ENCODE peak calls at places on chromosomes 5 and 9, in four cellular contexts. One of them, this sample, is unnamed.

GRCh38 chr9:93958875-93959682 is 3.9 kb upstream of the BARX1 start:
- DNase-seq in HCT116: no peak
- DNase-seq in heart right ventricle: no peak
- DNase-seq in AG09309: no peak
- DNase-seq in this sample: no peak

GRCh38 chr5:122849746-122850145 is 4.3 kb downstream of the SNX24 start:
- DNase-seq in heart right ventricle: no peak
- DNase-seq in HCT116: no peak
- DNase-seq in AG09309: no peak
- DNase-seq in this sample: no peak

GRCh38 chr9:109889456-109889855 is 109.5 kb downstream of the PALM2AKAP2 start:
- DNase-seq in heart right ventricle: no peak
- DNase-seq in AG09309: no peak
- DNase-seq in HCT116: no peak
- DNase-seq in this sample: no peak

GRCh38 chr9:14710804-14711203 is 11.7 kb downstream of the CER1 start:
- DNase-seq in AG09309: no peak
- DNase-seq in HCT116: no peak
- DNase-seq in heart right ventricle: no peak
- DNase-seq in this sample: no peak

GRCh38 chr9:112360047-112360804 is 19.7 kb upstream of the HSDL2 start:
- DNase-seq in HCT116: no peak
- DNase-seq in heart right ventricle: no peak
- DNase-seq in AG09309: peak; percentile 27
- DNase-seq in this sample: no peak

GRCh38 chr5:134567651-134568338 is 42.3 kb downstream of the JADE2 start:
- DNase-seq in heart right ventricle: no peak
- DNase-seq in HCT116: no peak
- DNase-seq in AG09309: no peak
- DNase-seq in this sample: no peak

GRCh38 chr9:78562021-78562420 is 265.1 kb downstream of the PSAT1 start:
- DNase-seq in heart right ventricle: no peak
- DNase-seq in HCT116: no peak
- DNase-seq in AG09309: no peak
- DNase-seq in this sample: no peak

GRCh38 chr5:74357827-74358226 is 282.7 kb downstream of the ENC1 start:
- DNase-seq in AG09309: no peak
- DNase-seq in HCT116: no peak
- DNase-seq in heart right ventricle: no peak
- DNase-seq in this sample: no peak

GRCh38 chr9:99635032-99635431 is 186.7 kb upstream of the NR4A3 start:
- DNase-seq in HCT116: no peak
- DNase-seq in heart right ventricle: no peak
- DNase-seq in AG09309: peak; percentile 13
- DNase-seq in this sample: no peak

GRCh38 chr9:120568816-120569215 is 11.2 kb downstream of the CDK5RAP2 start:
- DNase-seq in heart right ventricle: no peak
- DNase-seq in HCT116: no peak
- DNase-seq in AG09309: no peak
- DNase-seq in this sample: no peak

GRCh38 chr5:15008476-15008875 is 136.9 kb upstream of the ANKH start:
- DNase-seq in HCT116: peak; percentile 85
- DNase-seq in AG09309: peak; percentile 95
- DNase-seq in heart right ventricle: peak; percentile 87
- DNase-seq in this sample: no peak

GRCh38 chr9:21854594-21854993 is 52.2 kb downstream of the MTAP start:
- DNase-seq in heart right ventricle: no peak
- DNase-seq in HCT116: no peak
- DNase-seq in AG09309: no peak
- DNase-seq in this sample: no peak

GRCh38 chr5:79612667-79613190 is 488 bp downstream of the TENT2 start:
- DNase-seq in heart right ventricle: no peak
- DNase-seq in AG09309: no peak
- DNase-seq in HCT116: no peak
- DNase-seq in this sample: no peak

DNA sequence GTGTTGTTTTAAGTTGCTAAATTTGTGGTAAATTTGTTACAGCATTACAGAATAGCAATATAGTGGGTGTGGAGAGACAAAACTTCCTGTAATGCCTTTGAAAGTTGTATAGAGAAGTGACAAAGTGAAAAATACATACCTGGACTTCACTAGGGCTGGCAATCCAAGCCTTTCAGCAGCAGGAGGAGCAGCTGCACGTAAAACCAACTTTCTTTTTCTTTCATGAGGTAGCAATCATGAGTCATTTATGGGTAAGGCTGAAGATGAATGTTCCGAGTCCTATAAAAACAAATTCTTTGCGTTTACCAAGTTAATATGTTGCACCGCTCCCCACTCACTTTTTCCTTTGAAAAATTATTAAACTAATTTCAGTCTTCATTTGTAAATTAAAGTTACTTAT is 1138.2 kb downstream of the TAF11L14 start:
- DNase-seq in AG09309: no peak
- DNase-seq in heart right ventricle: no peak
- DNase-seq in HCT116: no peak
- DNase-seq in this sample: no peak
- TF ChIP-seq CTCF in AG09309: no peak
- TF ChIP-seq CTCF in heart right ventricle: no peak
- TF ChIP-seq CTCF in HCT116: no peak
- TF ChIP-seq CTCF in this sample: peak; percentile 11

GRCh38 chr9:123354806-123355508 is 1.0 kb upstream of the CRB2 start:
- DNase-seq in heart right ventricle: no peak
- DNase-seq in HCT116: no peak
- DNase-seq in AG09309: no peak
- DNase-seq in this sample: peak; percentile 31

GRCh38 chr9:123353984-123354591 is 1.9 kb upstream of the CRB2 start:
- DNase-seq in HCT116: peak; percentile 52
- DNase-seq in heart right ventricle: peak; percentile 55
- DNase-seq in AG09309: no peak
- DNase-seq in this sample: peak; percentile 87

GRCh38 chr9:123357748-123358059 is 1.7 kb downstream of the CRB2 start:
- DNase-seq in heart right ventricle: no peak
- DNase-seq in AG09309: no peak
- DNase-seq in HCT116: no peak
- DNase-seq in this sample: no peak

GRCh38 chr9:123356851-123357747 is 1.1 kb downstream of the CRB2 start:
- DNase-seq in HCT116: no peak
- DNase-seq in heart right ventricle: no peak
- DNase-seq in AG09309: no peak
- DNase-seq in this sample: no peak

DNA sequence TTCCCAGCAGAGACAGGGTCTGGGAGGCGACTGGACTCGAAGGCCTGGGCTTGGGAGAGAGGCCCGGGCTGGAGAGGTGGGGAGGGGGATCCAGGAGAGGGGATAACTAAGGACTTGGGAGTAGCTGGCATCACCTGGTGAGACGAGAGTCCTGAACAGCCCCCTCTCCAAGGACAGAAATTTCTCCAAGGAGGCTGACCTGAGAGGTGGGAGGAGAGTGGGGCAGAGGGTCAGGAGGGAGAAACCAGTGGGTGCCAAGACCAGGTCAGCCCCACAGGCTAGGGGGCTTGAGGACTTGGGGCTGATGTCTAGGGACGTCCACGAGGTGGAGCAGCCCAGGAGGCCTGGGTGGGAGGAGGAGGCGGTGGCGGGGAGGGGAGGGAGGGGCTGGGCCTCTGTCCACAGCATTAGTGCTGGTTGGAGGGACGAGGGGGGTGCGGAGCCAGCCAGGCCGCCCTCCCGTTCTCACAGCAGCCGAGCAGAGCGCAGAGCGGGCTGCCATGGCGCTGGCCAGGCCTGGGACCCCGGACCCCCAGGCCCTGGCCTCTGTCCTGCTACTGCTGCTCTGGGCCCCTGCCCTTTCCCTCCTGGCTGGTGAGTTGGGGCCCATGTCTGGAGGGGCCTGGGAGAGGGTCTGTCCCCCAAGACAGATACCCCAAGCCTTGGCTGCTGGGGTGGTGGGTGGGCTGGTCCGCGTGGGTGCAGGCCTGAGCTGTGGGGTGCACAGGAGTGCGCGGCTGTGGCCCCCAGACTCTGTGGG is at the start of gene CRB2:
- DNase-seq in HCT116: no peak
- DNase-seq in AG09309: no peak
- DNase-seq in heart right ventricle: no peak
- DNase-seq in this sample: peak; percentile 27
- TF ChIP-seq CTCF in HCT116: no peak
- TF ChIP-seq CTCF in AG09309: no peak
- TF ChIP-seq CTCF in heart right ventricle: no peak
- TF ChIP-seq CTCF in this sample: no peak

GRCh38 chr5:96772542-96772941 is 35.2 kb downstream of the ERAP1 start:
- DNase-seq in heart right ventricle: no peak
- DNase-seq in HCT116: no peak
- DNase-seq in AG09309: no peak
- DNase-seq in this sample: no peak
- TF ChIP-seq CTCF in heart right ventricle: no peak
- TF ChIP-seq CTCF in HCT116: no peak
- TF ChIP-seq CTCF in AG09309: no peak
- TF ChIP-seq CTCF in this sample: no peak

DNA sequence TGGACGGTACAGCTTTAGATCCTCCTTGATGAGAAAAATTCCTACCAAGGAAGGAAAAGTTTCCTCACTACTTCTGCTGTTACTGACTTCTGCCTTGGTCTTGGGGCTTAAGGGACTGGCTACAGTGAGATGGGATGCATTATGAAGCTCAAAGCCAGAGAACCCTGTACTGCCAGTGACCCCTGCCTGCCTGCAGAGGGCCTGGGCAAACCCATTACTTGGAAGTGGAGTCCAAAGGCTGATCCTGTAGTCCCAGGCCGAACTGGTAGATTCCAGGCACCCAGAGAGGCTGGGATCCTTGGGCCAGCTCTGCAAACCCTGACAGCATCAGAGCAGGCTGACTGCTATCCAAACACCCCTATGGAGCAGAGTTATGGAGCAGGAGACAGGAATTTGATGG is 25.7 kb upstream of the NR5A1 start:
- DNase-seq in heart right ventricle: no peak
- DNase-seq in HCT116: no peak
- DNase-seq in AG09309: no peak
- DNase-seq in this sample: no peak
- TF ChIP-seq CTCF in heart right ventricle: no peak
- TF ChIP-seq CTCF in HCT116: peak; percentile 24
- TF ChIP-seq CTCF in AG09309: no peak
- TF ChIP-seq CTCF in this sample: no peak

GRCh38 chr5:142326480-142326938 is 1.7 kb upstream of the SPRY4 start:
- DNase-seq in AG09309: no peak
- DNase-seq in heart right ventricle: no peak
- DNase-seq in HCT116: no peak
- DNase-seq in this sample: no peak

GRCh38 chr5:142327111-142327842 is 2.5 kb upstream of the SPRY4 start:
- DNase-seq in AG09309: peak; percentile 74
- DNase-seq in HCT116: no peak
- DNase-seq in heart right ventricle: no peak
- DNase-seq in this sample: no peak

GRCh38 chr5:142330026-142330425 is 5.2 kb upstream of the SPRY4 start:
- DNase-seq in AG09309: no peak
- DNase-seq in heart right ventricle: no peak
- DNase-seq in HCT116: no peak
- DNase-seq in this sample: no peak

GRCh38 chr5:142334548-142334947 is 9.7 kb upstream of the SPRY4 start:
- DNase-seq in HCT116: no peak
- DNase-seq in heart right ventricle: no peak
- DNase-seq in AG09309: no peak
- DNase-seq in this sample: no peak

GRCh38 chr5:142330444-142330843 is 5.6 kb upstream of the SPRY4 start:
- DNase-seq in heart right ventricle: no peak
- DNase-seq in HCT116: no peak
- DNase-seq in AG09309: no peak
- DNase-seq in this sample: no peak
- TF ChIP-seq CTCF in heart right ventricle: no peak
- TF ChIP-seq CTCF in HCT116: no peak
- TF ChIP-seq CTCF in AG09309: no peak
- TF ChIP-seq CTCF in this sample: no peak

GRCh38 chr5:157740211-157740610 is 3.3 kb upstream of the LSM11 start:
- DNase-seq in AG09309: no peak
- DNase-seq in HCT116: peak; percentile 19
- DNase-seq in heart right ventricle: no peak
- DNase-seq in this sample: peak; percentile 62
- TF ChIP-seq CTCF in AG09309: peak; percentile 61
- TF ChIP-seq CTCF in HCT116: peak; percentile 82
- TF ChIP-seq CTCF in heart right ventricle: peak; percentile 35
- TF ChIP-seq CTCF in this sample: peak; percentile 41

This sample was measured in GM13976.